ENCODE peak calls at places on chromosomes 7 and 10, in four cellular contexts. One of them, this sample, is unnamed.

GRCh38 chr7:82755705-82756551 is 312.4 kb upstream of the CACNA2D1 start:
- DNase-seq in CD8-positive, alpha-beta T cell: no peak
- DNase-seq in brain microvascular endothelial cell: peak
- DNase-seq in mesendoderm: peak
- DNase-seq in this sample: no peak

GRCh38 chr7:148485618-148486017 is 104.9 kb upstream of the C7orf33 start:
- DNase-seq in brain microvascular endothelial cell: no peak
- DNase-seq in mesendoderm: no peak
- DNase-seq in CD8-positive, alpha-beta T cell: no peak
- DNase-seq in this sample: no peak

GRCh38 chr10:93072713-93073538 is 767 bp upstream of the CYP26A1 start:
- DNase-seq in CD8-positive, alpha-beta T cell: no peak
- DNase-seq in brain microvascular endothelial cell: no peak
- DNase-seq in mesendoderm: no peak
- DNase-seq in this sample: peak

GRCh38 chr7:115585015-115585655 is 445.4 kb downstream of the TFEC start:
- DNase-seq in mesendoderm: peak
- DNase-seq in brain microvascular endothelial cell: peak
- DNase-seq in CD8-positive, alpha-beta T cell: no peak
- DNase-seq in this sample: no peak

GRCh38 chr7:136687693-136688322 is 180.6 kb upstream of the CHRM2 start:
- DNase-seq in mesendoderm: peak
- DNase-seq in CD8-positive, alpha-beta T cell: no peak
- DNase-seq in brain microvascular endothelial cell: peak
- DNase-seq in this sample: peak

GRCh38 chr7:141053626-141054025 is 20.2 kb upstream of the TMEM178B start:
- DNase-seq in mesendoderm: no peak
- DNase-seq in CD8-positive, alpha-beta T cell: peak
- DNase-seq in brain microvascular endothelial cell: no peak
- DNase-seq in this sample: no peak

GRCh38 chr7:151125459-151125834 is 39.2 kb downstream of the AGAP3 start:
- DNase-seq in brain microvascular endothelial cell: no peak
- DNase-seq in mesendoderm: peak
- DNase-seq in CD8-positive, alpha-beta T cell: no peak
- DNase-seq in this sample: peak

GRCh38 chr7:77830649-77831355 is 32.2 kb downstream of the PHTF2 start:
- DNase-seq in mesendoderm: no peak
- DNase-seq in CD8-positive, alpha-beta T cell: no peak
- DNase-seq in brain microvascular endothelial cell: no peak
- DNase-seq in this sample: no peak

GRCh38 chr10:89867964-89868363 is 166.6 kb downstream of the KIF20B start:
- DNase-seq in brain microvascular endothelial cell: no peak
- DNase-seq in CD8-positive, alpha-beta T cell: no peak
- DNase-seq in mesendoderm: no peak
- DNase-seq in this sample: no peak

GRCh38 chr10:126913316-126913715 is 8.1 kb downstream of the DOCK1 start:
- DNase-seq in brain microvascular endothelial cell: no peak
- DNase-seq in mesendoderm: no peak
- DNase-seq in CD8-positive, alpha-beta T cell: no peak
- DNase-seq in this sample: no peak

DNA sequence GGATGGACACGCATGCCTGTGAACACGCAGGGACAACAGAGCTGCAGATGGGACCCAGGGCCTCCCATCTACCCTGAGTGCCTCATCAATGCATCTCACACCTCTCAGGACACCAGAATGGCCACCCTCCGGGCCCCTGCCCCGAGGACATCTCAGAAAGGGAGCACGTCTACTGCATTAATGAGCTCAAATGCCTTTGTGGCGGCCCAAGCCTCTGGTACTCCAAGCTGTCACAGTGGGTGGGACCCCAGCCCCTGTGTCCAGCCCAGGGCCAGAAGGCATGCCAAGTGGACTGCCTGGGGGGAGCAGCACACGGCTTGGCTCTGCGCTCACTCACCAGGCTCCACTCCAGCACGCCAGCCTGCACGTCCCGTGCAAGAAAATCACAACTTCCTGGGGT is 52.0 kb downstream of the TCERG1L start:
- DNase-seq in brain microvascular endothelial cell: no peak
- DNase-seq in CD8-positive, alpha-beta T cell: no peak
- DNase-seq in mesendoderm: no peak
- DNase-seq in this sample: no peak
- H3K27ac ChIP-seq in brain microvascular endothelial cell: no peak
- H3K27ac ChIP-seq in CD8-positive, alpha-beta T cell: no peak
- H3K27ac ChIP-seq in mesendoderm: no peak
- H3K27ac ChIP-seq in this sample: no peak

DNA sequence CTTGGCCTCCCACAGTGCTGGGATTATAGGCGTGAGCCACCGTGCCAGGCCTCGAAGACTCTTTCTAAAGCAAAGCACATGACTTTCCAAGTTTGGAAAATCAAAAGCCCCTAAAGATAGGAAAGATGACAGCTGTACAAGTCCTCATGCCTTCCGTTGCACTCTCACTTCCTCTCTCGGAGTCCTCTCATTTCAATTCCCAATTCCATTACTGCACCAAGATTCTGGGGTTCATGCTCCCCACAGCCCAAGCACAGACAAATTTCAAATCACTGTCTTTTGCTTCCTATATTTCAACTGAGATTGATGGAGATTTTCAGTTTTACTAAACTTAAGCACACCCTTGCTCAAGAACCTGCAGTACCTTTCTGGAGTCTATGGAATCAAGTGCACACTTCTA is 10.9 kb upstream of the PLAU start:
- DNase-seq in mesendoderm: no peak
- DNase-seq in brain microvascular endothelial cell: no peak
- DNase-seq in CD8-positive, alpha-beta T cell: no peak
- DNase-seq in this sample: no peak
- H3K27ac ChIP-seq in mesendoderm: no peak
- H3K27ac ChIP-seq in brain microvascular endothelial cell: no peak
- H3K27ac ChIP-seq in CD8-positive, alpha-beta T cell: no peak
- H3K27ac ChIP-seq in this sample: no peak

GRCh38 chr10:88317099-88317498 is 266.0 kb downstream of the RNLS start:
- DNase-seq in mesendoderm: no peak
- DNase-seq in CD8-positive, alpha-beta T cell: no peak
- DNase-seq in brain microvascular endothelial cell: no peak
- DNase-seq in this sample: no peak
- H3K27ac ChIP-seq in mesendoderm: no peak
- H3K27ac ChIP-seq in CD8-positive, alpha-beta T cell: no peak
- H3K27ac ChIP-seq in brain microvascular endothelial cell: no peak
- H3K27ac ChIP-seq in this sample: no peak

GRCh38 chr7:134938141-134938540 is 48.2 kb upstream of the AGBL3 start:
- DNase-seq in mesendoderm: no peak
- DNase-seq in CD8-positive, alpha-beta T cell: no peak
- DNase-seq in brain microvascular endothelial cell: no peak
- DNase-seq in this sample: no peak
- H3K27ac ChIP-seq in mesendoderm: no peak
- H3K27ac ChIP-seq in CD8-positive, alpha-beta T cell: no peak
- H3K27ac ChIP-seq in brain microvascular endothelial cell: no peak
- H3K27ac ChIP-seq in this sample: no peak

DNA sequence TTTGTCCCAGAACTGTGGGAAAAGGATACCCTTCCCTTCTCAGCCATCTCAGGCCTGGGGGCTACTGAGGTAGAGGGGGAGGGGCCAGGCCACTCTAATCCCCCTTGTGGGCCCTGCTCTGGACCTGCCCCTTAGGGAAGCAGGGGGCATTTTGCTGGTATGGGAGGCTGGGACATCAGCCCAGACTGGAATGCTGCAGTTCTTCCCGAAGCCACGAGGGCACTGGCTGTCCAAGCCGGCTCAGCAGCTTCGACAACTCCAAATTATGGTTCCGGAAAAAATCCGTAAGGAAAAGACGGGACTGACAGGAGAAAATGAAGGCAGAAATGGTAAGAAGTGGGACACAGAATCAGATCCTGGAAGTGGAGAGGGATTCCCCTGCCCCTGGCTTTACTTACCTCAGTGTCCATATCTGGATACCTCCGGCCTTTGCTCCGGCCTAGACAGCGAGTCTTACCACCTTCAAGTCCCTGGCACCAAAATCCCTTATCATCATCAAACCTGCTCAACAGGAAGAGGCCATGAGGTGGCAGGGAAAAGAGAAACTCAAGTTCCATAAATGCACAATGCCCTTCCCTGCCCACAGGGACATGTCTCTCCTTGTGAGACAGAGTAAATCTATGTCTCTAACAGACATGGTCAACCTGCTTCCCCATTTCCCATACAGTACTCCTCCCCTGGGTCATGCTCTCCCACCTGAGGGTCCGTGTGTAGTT is 9.0 kb downstream of the NDST2 start:
- DNase-seq in mesendoderm: no peak
- DNase-seq in brain microvascular endothelial cell: no peak
- DNase-seq in CD8-positive, alpha-beta T cell: no peak
- DNase-seq in this sample: peak
- H3K27ac ChIP-seq in mesendoderm: no peak
- H3K27ac ChIP-seq in brain microvascular endothelial cell: no peak
- H3K27ac ChIP-seq in CD8-positive, alpha-beta T cell: no peak
- H3K27ac ChIP-seq in this sample: no peak

DNA sequence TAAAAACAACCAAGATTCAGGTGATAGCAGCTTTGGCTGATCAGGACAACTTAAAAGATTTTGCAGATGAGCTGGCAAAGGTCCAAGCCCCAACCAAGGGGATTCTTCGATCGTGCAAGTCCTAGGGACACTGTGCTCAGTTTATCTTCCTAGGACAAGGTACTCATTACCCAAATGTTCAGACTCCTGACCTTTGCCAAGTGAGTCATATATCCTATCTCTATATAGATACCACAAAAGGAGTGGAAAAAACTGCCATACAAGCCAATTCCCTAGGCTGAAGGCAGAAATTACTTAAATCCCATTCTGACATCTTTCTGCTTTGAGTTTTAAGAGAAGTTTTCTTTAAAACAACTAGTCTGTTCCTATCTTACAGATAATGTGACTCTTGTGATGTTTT is 142.5 kb upstream of the ASAH2 start:
- DNase-seq in brain microvascular endothelial cell: peak
- DNase-seq in mesendoderm: no peak
- DNase-seq in CD8-positive, alpha-beta T cell: no peak
- DNase-seq in this sample: no peak
- H3K27ac ChIP-seq in brain microvascular endothelial cell: peak
- H3K27ac ChIP-seq in mesendoderm: no peak
- H3K27ac ChIP-seq in CD8-positive, alpha-beta T cell: no peak
- H3K27ac ChIP-seq in this sample: no peak

DNA sequence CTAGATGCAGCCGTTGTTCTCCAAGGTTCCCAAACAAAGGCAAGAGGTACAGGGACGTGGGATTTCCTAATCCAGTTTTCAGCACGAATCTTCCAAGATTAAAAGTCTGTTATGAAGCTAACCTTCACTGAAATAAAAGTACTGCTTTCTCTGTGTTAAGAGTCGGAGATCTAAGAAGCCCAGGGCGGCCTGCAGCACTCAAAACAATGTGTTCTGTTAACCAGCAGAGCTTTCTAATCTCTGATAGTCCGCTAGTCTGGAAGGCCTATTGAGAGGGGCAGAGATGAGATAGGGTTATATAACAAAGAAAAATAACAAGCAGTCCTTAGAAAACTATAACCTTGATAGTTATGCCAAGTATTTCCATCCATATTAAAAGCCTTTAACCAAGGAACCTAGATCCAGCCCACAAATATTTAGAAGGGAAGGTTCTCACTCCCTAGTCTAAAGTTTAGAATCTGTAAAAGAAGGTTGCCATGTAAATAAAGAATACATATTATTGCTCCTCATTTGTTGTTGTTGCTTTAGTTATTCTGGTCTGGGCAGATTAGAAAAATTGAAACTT is 106.3 kb upstream of the SVIL start:
- DNase-seq in mesendoderm: no peak
- DNase-seq in brain microvascular endothelial cell: no peak
- DNase-seq in CD8-positive, alpha-beta T cell: no peak
- DNase-seq in this sample: no peak
- H3K27ac ChIP-seq in mesendoderm: peak
- H3K27ac ChIP-seq in brain microvascular endothelial cell: no peak
- H3K27ac ChIP-seq in CD8-positive, alpha-beta T cell: no peak
- H3K27ac ChIP-seq in this sample: no peak

GRCh38 chr7:138773176-138773575 is 24.6 kb upstream of the TMEM213 start:
- DNase-seq in CD8-positive, alpha-beta T cell: no peak
- DNase-seq in brain microvascular endothelial cell: no peak
- DNase-seq in mesendoderm: no peak
- DNase-seq in this sample: no peak
- H3K27ac ChIP-seq in CD8-positive, alpha-beta T cell: no peak
- H3K27ac ChIP-seq in brain microvascular endothelial cell: no peak
- H3K27ac ChIP-seq in mesendoderm: no peak
- H3K27ac ChIP-seq in this sample: no peak

DNA sequence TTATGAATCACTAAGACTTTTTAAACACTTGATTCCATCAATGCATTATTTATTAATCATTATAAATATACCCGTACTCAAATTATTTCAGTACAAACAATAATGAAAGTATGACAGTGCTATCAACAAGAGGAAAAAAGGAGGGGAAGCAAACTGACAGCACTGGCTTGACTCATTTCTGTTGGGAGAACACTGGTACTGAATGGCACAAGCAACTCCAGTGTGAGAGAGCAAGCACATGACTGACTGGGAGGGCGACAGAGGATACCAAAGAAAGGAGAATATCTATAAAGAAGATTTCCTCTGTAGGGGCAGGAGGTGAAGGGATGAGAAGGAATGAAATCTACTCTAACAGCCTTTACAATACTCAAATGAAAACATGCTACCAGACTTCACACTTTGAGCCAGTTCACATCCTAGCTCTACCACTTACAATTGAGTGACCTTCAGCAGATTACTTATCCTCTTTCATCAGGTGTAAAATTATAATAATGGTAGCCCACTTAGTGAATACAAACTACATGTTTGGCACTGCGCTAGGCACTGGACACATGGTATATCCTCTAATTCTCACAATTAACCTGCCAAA is 1.5 kb downstream of the USP54 start:
- DNase-seq in mesendoderm: peak
- DNase-seq in CD8-positive, alpha-beta T cell: no peak
- DNase-seq in brain microvascular endothelial cell: peak
- DNase-seq in this sample: peak
- H3K27ac ChIP-seq in mesendoderm: no peak
- H3K27ac ChIP-seq in CD8-positive, alpha-beta T cell: no peak
- H3K27ac ChIP-seq in brain microvascular endothelial cell: peak
- H3K27ac ChIP-seq in this sample: no peak